ENCODE peak calls at places on chromosomes 13 and 19, in four cellular contexts. One of them, this sample, is unnamed.

GRCh38 chr13:20219585-20219984 is 12.5 kb downstream of the GJB6 start:
- DNase-seq in astrocyte: no peak
- DNase-seq in sigmoid colon: no peak
- DNase-seq in endothelial cell: no peak
- DNase-seq in this sample: no peak

GRCh38 chr19:6373096-6373812 is 660 bp downstream of the ALKBH7 start:
- DNase-seq in astrocyte: peak; percentile 88
- DNase-seq in sigmoid colon: peak; percentile 100
- DNase-seq in endothelial cell: peak; percentile 99
- DNase-seq in this sample: peak; percentile 99

GRCh38 chr19:2827840-2828489 is 8.3 kb downstream of the ZNF554 start:
- DNase-seq in astrocyte: no peak
- DNase-seq in sigmoid colon: no peak
- DNase-seq in endothelial cell: no peak
- DNase-seq in this sample: no peak

GRCh38 chr19:53671621-53672111 is 39.9 kb downstream of the DPRX start:
- DNase-seq in astrocyte: no peak
- DNase-seq in sigmoid colon: no peak
- DNase-seq in endothelial cell: no peak
- DNase-seq in this sample: no peak

GRCh38 chr13:75788494-75788991 is 152.4 kb downstream of the LMO7 start:
- DNase-seq in endothelial cell: no peak
- DNase-seq in sigmoid colon: no peak
- DNase-seq in astrocyte: peak; percentile 92
- DNase-seq in this sample: no peak

GRCh38 chr19:38247734-38248268 is 8.4 kb downstream of the PPP1R14A start:
- DNase-seq in astrocyte: peak; percentile 49
- DNase-seq in endothelial cell: no peak
- DNase-seq in sigmoid colon: no peak
- DNase-seq in this sample: no peak

GRCh38 chr19:5950744-5951143 is 27.2 kb downstream of the RANBP3 start:
- DNase-seq in astrocyte: no peak
- DNase-seq in sigmoid colon: no peak
- DNase-seq in endothelial cell: no peak
- DNase-seq in this sample: no peak

GRCh38 chr19:50844296-50844935 is 10.3 kb upstream of the KLK3 start:
- DNase-seq in astrocyte: no peak
- DNase-seq in endothelial cell: no peak
- DNase-seq in sigmoid colon: no peak
- DNase-seq in this sample: no peak

GRCh38 chr13:74325106-74325505 is 190.9 kb upstream of the KLF12 start:
- DNase-seq in sigmoid colon: peak; percentile 72
- DNase-seq in endothelial cell: no peak
- DNase-seq in astrocyte: peak; percentile 77
- DNase-seq in this sample: no peak
- TF ChIP-seq CTCF in sigmoid colon: no peak
- TF ChIP-seq CTCF in endothelial cell: no peak
- TF ChIP-seq CTCF in astrocyte: no peak
- TF ChIP-seq CTCF in this sample: no peak

DNA sequence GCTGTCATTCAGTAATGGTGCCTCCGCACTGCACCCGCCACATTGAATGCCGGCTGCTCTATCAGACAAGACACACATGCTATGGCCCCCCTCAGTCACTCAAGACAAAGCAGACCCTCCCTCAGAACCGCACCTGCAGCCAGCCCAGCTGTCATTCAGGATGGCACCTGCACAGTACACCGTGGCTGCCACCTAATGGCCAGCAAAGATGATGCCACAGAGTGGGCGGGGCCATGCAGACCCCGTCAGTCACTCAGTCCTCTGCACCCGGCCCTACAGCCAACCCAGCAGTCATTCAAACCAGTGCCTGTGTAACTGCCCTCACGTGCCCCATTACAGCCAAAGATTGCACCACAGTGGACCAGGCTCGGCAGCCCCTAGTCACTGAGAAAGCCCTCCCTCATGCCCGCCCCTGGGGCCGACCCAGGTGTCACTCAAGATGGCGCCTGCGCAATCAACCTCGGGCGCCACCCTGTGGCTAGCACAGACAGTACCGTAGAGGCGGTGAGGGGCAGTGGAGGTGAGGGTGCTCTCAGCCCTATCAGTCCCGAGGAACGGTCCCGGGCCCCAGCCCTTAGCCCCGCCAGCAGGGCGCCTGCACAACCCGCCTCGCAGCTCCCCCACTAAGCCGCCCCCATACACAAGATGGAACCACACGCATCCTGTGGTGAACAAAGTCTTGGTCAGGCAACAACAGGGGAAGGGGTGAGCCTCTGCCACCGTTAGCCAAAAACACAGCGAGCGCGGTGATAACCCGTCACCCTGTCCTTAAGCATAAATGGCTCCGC is 2.4 kb downstream of the PEG3 start:
- DNase-seq in endothelial cell: no peak
- DNase-seq in astrocyte: no peak
- DNase-seq in sigmoid colon: peak; percentile 86
- DNase-seq in this sample: peak; percentile 81
- TF ChIP-seq CTCF in endothelial cell: no peak
- TF ChIP-seq CTCF in astrocyte: no peak
- TF ChIP-seq CTCF in sigmoid colon: peak; percentile 36
- TF ChIP-seq CTCF in this sample: peak; percentile 34

DNA sequence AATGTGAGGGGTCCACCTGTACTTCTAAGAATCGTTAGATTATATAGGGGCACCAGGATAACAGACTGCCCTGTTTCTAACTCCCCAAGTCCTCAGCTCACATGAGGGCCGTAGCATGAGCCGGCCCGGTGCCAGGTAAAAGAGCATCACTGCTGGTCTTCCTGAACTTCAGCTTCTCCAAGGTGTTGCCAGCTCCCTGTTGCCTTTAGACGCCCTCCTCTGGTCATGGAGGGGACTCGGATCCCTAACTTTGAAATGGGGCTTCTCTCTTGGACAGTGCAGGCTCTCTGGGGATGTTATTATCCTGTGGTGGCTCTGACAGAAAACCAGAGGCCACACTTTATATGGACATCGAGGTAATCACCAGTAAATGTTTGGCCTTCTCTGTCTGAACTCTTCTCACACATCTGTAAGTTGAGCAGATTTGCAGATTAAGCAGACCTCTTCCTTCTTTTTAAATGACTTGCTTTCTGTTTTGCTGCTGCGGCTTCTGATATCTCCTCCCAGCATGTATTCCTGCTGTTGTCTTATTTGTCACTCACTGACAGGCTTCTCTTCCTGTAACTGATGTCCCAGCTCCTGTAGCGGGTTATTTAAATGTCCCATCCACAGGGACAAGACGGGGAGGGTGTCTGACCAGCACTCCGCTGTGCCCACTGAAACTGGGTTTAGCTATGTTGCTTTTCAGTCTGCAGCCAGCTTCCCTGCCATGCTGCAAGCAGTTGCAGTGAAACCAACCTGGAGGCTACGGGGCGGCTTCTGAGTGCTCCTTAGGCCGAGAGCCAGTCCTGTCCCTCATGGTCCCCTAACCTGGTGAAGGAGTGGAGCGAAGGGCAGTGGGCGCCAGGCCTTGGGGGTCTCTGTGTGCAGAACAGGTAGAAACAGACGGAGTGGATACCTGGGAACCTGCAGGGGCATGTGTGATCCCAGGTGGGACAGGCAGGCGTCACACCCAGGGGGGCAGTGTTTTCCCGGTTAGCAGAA is 39.2 kb downstream of the TSSK6 start:
- DNase-seq in endothelial cell: no peak
- DNase-seq in astrocyte: no peak
- DNase-seq in sigmoid colon: no peak
- DNase-seq in this sample: no peak
- TF ChIP-seq CTCF in endothelial cell: no peak
- TF ChIP-seq CTCF in astrocyte: peak; percentile 29
- TF ChIP-seq CTCF in sigmoid colon: no peak
- TF ChIP-seq CTCF in this sample: no peak

GRCh38 chr13:96075953-96076543 is 13.9 kb upstream of the HS6ST3 start:
- DNase-seq in endothelial cell: no peak
- DNase-seq in sigmoid colon: no peak
- DNase-seq in astrocyte: no peak
- DNase-seq in this sample: no peak
- TF ChIP-seq CTCF in endothelial cell: peak; percentile 82
- TF ChIP-seq CTCF in sigmoid colon: peak; percentile 17
- TF ChIP-seq CTCF in astrocyte: peak; percentile 62
- TF ChIP-seq CTCF in this sample: peak; percentile 69

DNA sequence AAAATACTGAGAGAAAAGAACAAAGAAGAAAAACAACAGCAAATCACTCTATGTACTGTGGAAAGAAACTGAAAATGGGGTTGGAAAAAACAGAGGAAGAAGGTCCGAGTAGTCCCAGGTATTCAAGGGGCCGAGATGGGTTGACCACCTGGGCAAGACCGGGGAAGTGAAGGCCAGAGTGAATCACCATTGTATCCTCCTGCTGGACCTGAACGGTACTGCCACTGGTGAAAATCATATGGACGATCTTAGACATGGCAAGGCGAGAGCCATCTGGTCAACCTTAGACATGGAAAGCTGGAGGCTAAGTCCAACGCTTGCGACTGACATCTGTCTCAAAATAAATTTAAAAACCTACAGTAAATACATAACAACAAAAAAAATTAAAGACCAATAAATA is 44.4 kb upstream of the ZNF91 start:
- DNase-seq in astrocyte: no peak
- DNase-seq in endothelial cell: no peak
- DNase-seq in sigmoid colon: no peak
- DNase-seq in this sample: no peak
- TF ChIP-seq CTCF in astrocyte: no peak
- TF ChIP-seq CTCF in endothelial cell: peak; percentile 56
- TF ChIP-seq CTCF in sigmoid colon: no peak
- TF ChIP-seq CTCF in this sample: peak; percentile 52

GRCh38 chr19:18282021-18282787 is 782 bp upstream of the JUND start:
- DNase-seq in endothelial cell: no peak
- DNase-seq in sigmoid colon: no peak
- DNase-seq in astrocyte: peak; percentile 79
- DNase-seq in this sample: no peak
- TF ChIP-seq CTCF in endothelial cell: no peak
- TF ChIP-seq CTCF in sigmoid colon: peak; percentile 19
- TF ChIP-seq CTCF in astrocyte: no peak
- TF ChIP-seq CTCF in this sample: no peak

GRCh38 chr19:46471778-46472543 is 598 bp upstream of the PNMA8A start:
- DNase-seq in endothelial cell: no peak
- DNase-seq in sigmoid colon: no peak
- DNase-seq in astrocyte: no peak
- DNase-seq in this sample: no peak

GRCh38 chr19:46469541-46470185 is 1.7 kb downstream of the PNMA8A start:
- DNase-seq in astrocyte: no peak
- DNase-seq in sigmoid colon: peak; percentile 61
- DNase-seq in endothelial cell: no peak
- DNase-seq in this sample: no peak

GRCh38 chr19:46472592-46472991 is 1.2 kb upstream of the PNMA8A start:
- DNase-seq in endothelial cell: no peak
- DNase-seq in astrocyte: no peak
- DNase-seq in sigmoid colon: no peak
- DNase-seq in this sample: no peak

GRCh38 chr19:46470376-46470775 is 987 bp downstream of the PNMA8A start:
- DNase-seq in sigmoid colon: no peak
- DNase-seq in astrocyte: no peak
- DNase-seq in endothelial cell: no peak
- DNase-seq in this sample: no peak

DNA sequence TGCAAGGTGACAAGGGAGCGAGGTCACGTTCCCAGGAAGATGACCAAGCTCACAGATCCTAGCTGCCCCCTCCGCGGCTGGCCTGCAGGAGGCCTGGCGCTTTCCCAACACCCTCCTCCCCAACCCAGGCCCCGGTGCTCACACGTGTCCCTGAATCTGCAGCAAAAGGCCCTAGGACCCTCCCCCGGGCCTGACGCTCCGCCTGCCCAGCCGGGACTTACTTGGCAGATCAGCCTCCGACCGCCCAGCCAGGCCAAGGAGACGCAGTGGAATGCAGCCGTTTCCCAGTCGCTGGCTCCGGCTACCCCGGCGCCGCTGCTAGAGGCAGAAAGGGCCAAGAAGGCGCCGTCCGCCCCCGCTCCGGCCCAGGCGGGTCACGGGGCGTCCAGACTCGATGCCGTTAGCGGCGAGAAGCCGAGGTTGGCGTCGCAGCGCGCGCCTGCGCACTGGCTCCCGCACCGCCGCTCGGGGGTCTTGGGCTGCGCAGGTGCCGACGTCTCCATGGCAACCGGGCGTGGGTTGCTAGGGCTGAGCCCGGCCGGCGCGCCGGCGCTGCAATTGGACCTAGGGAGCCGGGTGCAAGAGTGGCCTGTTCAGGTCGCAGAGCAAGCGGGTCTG is at the start of gene PNMA8A:
- DNase-seq in endothelial cell: peak; percentile 75
- DNase-seq in astrocyte: peak; percentile 71
- DNase-seq in sigmoid colon: peak; percentile 86
- DNase-seq in this sample: peak; percentile 89
- TF ChIP-seq CTCF in endothelial cell: no peak
- TF ChIP-seq CTCF in astrocyte: no peak
- TF ChIP-seq CTCF in sigmoid colon: no peak
- TF ChIP-seq CTCF in this sample: no peak

DNA sequence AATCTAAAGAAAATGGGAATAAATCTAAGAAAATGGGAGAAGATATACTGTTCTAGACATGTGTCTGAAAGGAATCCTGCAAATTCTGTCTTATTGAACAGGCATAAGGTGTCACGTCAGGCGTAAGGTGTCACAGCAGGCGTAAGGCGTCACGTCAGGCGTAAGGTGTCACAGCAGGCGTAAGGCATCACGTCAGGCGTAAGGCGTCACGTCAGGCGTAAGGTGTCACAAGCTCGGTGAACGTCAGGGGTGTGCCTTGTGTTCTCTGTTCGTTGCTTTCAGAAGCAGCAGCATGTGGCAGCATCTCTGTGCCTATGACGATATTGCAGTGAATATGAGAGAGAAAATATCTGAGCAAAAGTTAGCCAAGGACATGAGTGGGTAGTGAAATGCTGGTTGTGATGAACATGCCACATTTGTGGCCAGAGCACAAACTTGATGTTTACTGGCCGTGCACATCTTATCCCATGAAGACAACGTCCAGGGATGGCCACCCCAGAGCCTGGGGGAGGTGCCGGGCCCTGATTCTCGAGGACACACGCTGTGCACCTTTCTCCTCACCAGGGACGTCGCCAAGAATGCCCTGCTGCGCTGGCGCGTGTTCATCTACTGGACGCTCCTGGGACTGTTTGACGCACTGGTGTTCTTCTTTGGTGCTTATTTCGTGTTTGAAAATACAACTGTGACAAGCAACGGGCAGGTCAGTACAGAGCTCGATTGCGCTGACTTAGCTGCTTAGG is 107.0 kb upstream of the MCF2L start:
- DNase-seq in sigmoid colon: peak; percentile 35
- DNase-seq in endothelial cell: no peak
- DNase-seq in astrocyte: no peak
- DNase-seq in this sample: peak; percentile 8
- TF ChIP-seq CTCF in sigmoid colon: no peak
- TF ChIP-seq CTCF in endothelial cell: no peak
- TF ChIP-seq CTCF in astrocyte: no peak
- TF ChIP-seq CTCF in this sample: no peak

GRCh38 chr19:12139309-12139708 is 841 bp downstream of the ZNF20 start:
- DNase-seq in astrocyte: peak; percentile 22
- DNase-seq in sigmoid colon: no peak
- DNase-seq in endothelial cell: no peak
- DNase-seq in this sample: no peak

GRCh38 chr19:12141405-12141736 is 1.2 kb upstream of the ZNF20 start:
- DNase-seq in sigmoid colon: no peak
- DNase-seq in astrocyte: no peak
- DNase-seq in endothelial cell: no peak
- DNase-seq in this sample: no peak

GRCh38 chr19:12139885-12140544 is at the start of gene ZNF20:
- DNase-seq in astrocyte: peak; percentile 82
- DNase-seq in endothelial cell: peak; percentile 95
- DNase-seq in sigmoid colon: peak; percentile 97
- DNase-seq in this sample: peak; percentile 98

GRCh38 chr19:12140545-12141404 is 625 bp upstream of the ZNF20 start:
- DNase-seq in astrocyte: peak; percentile 54
- DNase-seq in endothelial cell: peak; percentile 81
- DNase-seq in sigmoid colon: peak; percentile 93
- DNase-seq in this sample: peak; percentile 87

GRCh38 chr19:12137541-12137940 is 2.6 kb downstream of the ZNF20 start:
- DNase-seq in endothelial cell: no peak
- DNase-seq in sigmoid colon: no peak
- DNase-seq in astrocyte: no peak
- DNase-seq in this sample: no peak
- TF ChIP-seq CTCF in endothelial cell: no peak
- TF ChIP-seq CTCF in sigmoid colon: no peak
- TF ChIP-seq CTCF in astrocyte: no peak
- TF ChIP-seq CTCF in this sample: no peak